ENCODE peak calls at places on chromosomes 4 and X, in ten cellular contexts. One of them, this sample, is unnamed.

GRCh38 chrX:69616520-69617203 is 749 bp downstream of the EDA start:
- DNase-seq in naive B cell: no peak
- DNase-seq in AML-193: no peak
- DNase-seq in T-helper 17 cell: no peak
- DNase-seq in OCI-M1: no peak
- DNase-seq in bronchial epithelial cell: no peak
- DNase-seq in EL: no peak
- DNase-seq in amniotic stem cell: no peak
- DNase-seq in BJ: no peak
- DNase-seq in endothelial cell: peak; percentile 7
- DNase-seq in this sample: no peak

GRCh38 chr4:170400346-170400745 is 310.6 kb upstream of the AADAT start:
- DNase-seq in naive B cell: no peak
- DNase-seq in AML-193: no peak
- DNase-seq in T-helper 17 cell: no peak
- DNase-seq in OCI-M1: peak; percentile 38
- DNase-seq in bronchial epithelial cell: no peak
- DNase-seq in EL: no peak
- DNase-seq in amniotic stem cell: no peak
- DNase-seq in BJ: no peak
- DNase-seq in endothelial cell: no peak
- DNase-seq in this sample: no peak

GRCh38 chr4:66169341-66169740 is 499.1 kb upstream of the EPHA5 start:
- DNase-seq in naive B cell: no peak
- DNase-seq in AML-193: no peak
- DNase-seq in T-helper 17 cell: no peak
- DNase-seq in OCI-M1: peak; percentile 4
- DNase-seq in bronchial epithelial cell: no peak
- DNase-seq in EL: peak; percentile 19
- DNase-seq in amniotic stem cell: no peak
- DNase-seq in BJ: no peak
- DNase-seq in endothelial cell: no peak
- DNase-seq in this sample: no peak

GRCh38 chrX:46582964-46583363 is 9.4 kb downstream of the CHST7 start:
- DNase-seq in naive B cell: no peak
- DNase-seq in AML-193: no peak
- DNase-seq in T-helper 17 cell: no peak
- DNase-seq in OCI-M1: no peak
- DNase-seq in bronchial epithelial cell: peak; percentile 93
- DNase-seq in EL: peak; percentile 83
- DNase-seq in amniotic stem cell: peak; percentile 48
- DNase-seq in BJ: peak; percentile 84
- DNase-seq in endothelial cell: no peak
- DNase-seq in this sample: no peak

GRCh38 chrX:9141496-9141895 is 107.6 kb upstream of the FAM9B start:
- DNase-seq in naive B cell: no peak
- DNase-seq in AML-193: no peak
- DNase-seq in T-helper 17 cell: no peak
- DNase-seq in OCI-M1: no peak
- DNase-seq in bronchial epithelial cell: peak; percentile 82
- DNase-seq in EL: peak; percentile 52
- DNase-seq in amniotic stem cell: no peak
- DNase-seq in BJ: peak; percentile 27
- DNase-seq in endothelial cell: no peak
- DNase-seq in this sample: no peak

GRCh38 chr4:105122334-105122733 is 24.3 kb upstream of the TET2 start:
- DNase-seq in naive B cell: no peak
- DNase-seq in AML-193: no peak
- DNase-seq in T-helper 17 cell: no peak
- DNase-seq in OCI-M1: no peak
- DNase-seq in bronchial epithelial cell: no peak
- DNase-seq in EL: peak; percentile 89
- DNase-seq in amniotic stem cell: no peak
- DNase-seq in BJ: no peak
- DNase-seq in endothelial cell: no peak
- DNase-seq in this sample: no peak

GRCh38 chr4:3868146-3868840 is 102.1 kb downstream of the ADRA2C start:
- DNase-seq in naive B cell: no peak
- DNase-seq in AML-193: no peak
- DNase-seq in T-helper 17 cell: no peak
- DNase-seq in OCI-M1: peak; percentile 12
- DNase-seq in bronchial epithelial cell: no peak
- DNase-seq in EL: peak; percentile 18
- DNase-seq in amniotic stem cell: no peak
- DNase-seq in BJ: no peak
- DNase-seq in endothelial cell: peak; percentile 45
- DNase-seq in this sample: peak; percentile 72

GRCh38 chr4:181659202-181659601 is 584.0 kb upstream of the TENM3 start:
- DNase-seq in naive B cell: no peak
- DNase-seq in AML-193: no peak
- DNase-seq in T-helper 17 cell: no peak
- DNase-seq in OCI-M1: peak; percentile 48
- DNase-seq in bronchial epithelial cell: no peak
- DNase-seq in EL: no peak
- DNase-seq in amniotic stem cell: no peak
- DNase-seq in BJ: no peak
- DNase-seq in endothelial cell: no peak
- DNase-seq in this sample: peak; percentile 15

GRCh38 chr4:176150283-176150682 is 45.1 kb downstream of the SPATA4 start:
- DNase-seq in naive B cell: no peak
- DNase-seq in AML-193: peak; percentile 24
- DNase-seq in T-helper 17 cell: no peak
- DNase-seq in OCI-M1: peak; percentile 73
- DNase-seq in bronchial epithelial cell: peak; percentile 37
- DNase-seq in EL: peak; percentile 32
- DNase-seq in amniotic stem cell: no peak
- DNase-seq in BJ: peak; percentile 9
- DNase-seq in endothelial cell: no peak
- DNase-seq in this sample: peak; percentile 8

GRCh38 chr4:8740666-8741395 is 130.8 kb downstream of the HMX1 start:
- DNase-seq in naive B cell: no peak
- DNase-seq in AML-193: no peak
- DNase-seq in T-helper 17 cell: no peak
- DNase-seq in OCI-M1: no peak
- DNase-seq in bronchial epithelial cell: no peak
- DNase-seq in EL: no peak
- DNase-seq in amniotic stem cell: no peak
- DNase-seq in BJ: no peak
- DNase-seq in endothelial cell: no peak
- DNase-seq in this sample: no peak

GRCh38 chr4:73989928-73990327 is 1.9 kb upstream of the PPBP start:
- DNase-seq in naive B cell: no peak
- DNase-seq in AML-193: no peak
- DNase-seq in T-helper 17 cell: no peak
- DNase-seq in OCI-M1: no peak
- DNase-seq in bronchial epithelial cell: no peak
- DNase-seq in EL: no peak
- DNase-seq in amniotic stem cell: no peak
- DNase-seq in BJ: no peak
- DNase-seq in endothelial cell: no peak
- DNase-seq in this sample: no peak

GRCh38 chrX:151735219-151735618 is 673 bp downstream of the CNGA2 start:
- DNase-seq in naive B cell: no peak
- DNase-seq in AML-193: no peak
- DNase-seq in T-helper 17 cell: no peak
- DNase-seq in OCI-M1: no peak
- DNase-seq in bronchial epithelial cell: no peak
- DNase-seq in EL: no peak
- DNase-seq in amniotic stem cell: no peak
- DNase-seq in BJ: no peak
- DNase-seq in endothelial cell: no peak
- DNase-seq in this sample: no peak